ENCODE peak calls at places on chromosome 22, in eight cellular contexts. E, X, F, H, M, N, W and P are unnamed samples.
A peak's percentile ranks its signal among the peaks of the same experiment; 100 is the strongest.

GRCh38 chr22:23235425-23235824 is 55.1 kb downstream of the BCR start:
- DNase-seq in E (no peak), X (no peak), F (no peak), H (no peak), M (no peak), N (no peak), W (no peak), P (no peak)

GRCh38 chr22:29480512-29481264 is 670 bp downstream of the NEFH start:
- DNase-seq in E (peak; percentile 38), X (no peak), F (no peak), H (no peak), M (no peak), N (no peak), W (no peak), P (peak; percentile 70)

GRCh38 chr22:49264696-49265095 is 563.0 kb downstream of the BRD1 start:
- DNase-seq in E (no peak), X (no peak), F (no peak), H (no peak), M (no peak), N (no peak), W (no peak), P (no peak)

GRCh38 chr22:41917906-41918791 is 3.3 kb upstream of the SHISA8 start:
- DNase-seq in E (no peak), X (peak; percentile 58), F (peak; percentile 81), H (no peak), M (no peak), N (peak; percentile 24), W (peak; percentile 67), P (no peak)

GRCh38 chr22:49964493-49965290 is 4.1 kb downstream of the PIM3 start:
- DNase-seq in E (no peak), X (no peak), F (peak; percentile 27), H (no peak), M (no peak), N (no peak), W (no peak), P (no peak)

GRCh38 chr22:26548303-26548702 is 36.0 kb upstream of the TFIP11 start:
- DNase-seq in E (no peak), X (no peak), F (no peak), H (no peak), M (no peak), N (no peak), W (no peak), P (no peak)

GRCh38 chr22:23670378-23671295 is 20.2 kb upstream of the RGL4 start:
- DNase-seq in E (no peak), X (no peak), F (no peak), H (no peak), M (no peak), N (no peak), W (no peak), P (no peak)

GRCh38 chr22:36362819-36363377 is 24.9 kb downstream of the MYH9 start:
- DNase-seq in E (no peak), X (no peak), F (no peak), H (no peak), M (no peak), N (no peak), W (no peak), P (no peak)

GRCh38 chr22:32544953-32545558 is 70.4 kb downstream of the FBXO7 start:
- DNase-seq in E (no peak), X (no peak), F (no peak), H (no peak), M (no peak), N (no peak), W (peak; percentile 40), P (no peak)